ENCODE peak calls at places on chromosomes 4 and X, in ten cellular contexts. One of them, this sample, is unnamed.

GRCh38 chr4:41050116-41050515 is 164.2 kb downstream of the APBB2 start:
- DNase-seq in glomerular endothelial cell: no peak
- DNase-seq in activated T-helper 9 cell treated with anti-CD3 and anti-CD28 coated beads, Interleukin-2, amount 50 U/mL, for 16 hours: no peak
- DNase-seq in hypothalamus: no peak
- DNase-seq in NCI-H1092: no peak
- DNase-seq in activated T-cell treated with anti-CD3 and anti-CD28 coated beads, Interleukin-2, amount 50 U/mL, for 72 hours: no peak
- DNase-seq in PC-9: no peak
- DNase-seq in pons: no peak
- DNase-seq in upper lobe of right lung: no peak
- DNase-seq in left ventricle myocardium inferior: no peak
- DNase-seq in this sample: no peak

GRCh38 chr4:182680196-182680771 is 236.9 kb downstream of the DCTD start:
- DNase-seq in PC-9: no peak
- DNase-seq in NCI-H1092: no peak
- DNase-seq in activated T-helper 9 cell treated with anti-CD3 and anti-CD28 coated beads, Interleukin-2, amount 50 U/mL, for 16 hours: no peak
- DNase-seq in upper lobe of right lung: no peak
- DNase-seq in left ventricle myocardium inferior: peak
- DNase-seq in glomerular endothelial cell: no peak
- DNase-seq in pons: peak
- DNase-seq in hypothalamus: peak
- DNase-seq in activated T-cell treated with anti-CD3 and anti-CD28 coated beads, Interleukin-2, amount 50 U/mL, for 72 hours: no peak
- DNase-seq in this sample: no peak

GRCh38 chr4:30770049-30770549 is 49.9 kb downstream of the PCDH7 start:
- DNase-seq in upper lobe of right lung: no peak
- DNase-seq in PC-9: peak
- DNase-seq in activated T-cell treated with anti-CD3 and anti-CD28 coated beads, Interleukin-2, amount 50 U/mL, for 72 hours: no peak
- DNase-seq in glomerular endothelial cell: peak
- DNase-seq in left ventricle myocardium inferior: no peak
- DNase-seq in activated T-helper 9 cell treated with anti-CD3 and anti-CD28 coated beads, Interleukin-2, amount 50 U/mL, for 16 hours: no peak
- DNase-seq in NCI-H1092: no peak
- DNase-seq in hypothalamus: no peak
- DNase-seq in pons: no peak
- DNase-seq in this sample: no peak

GRCh38 chrX:54413753-54414152 is 26.5 kb upstream of the TSR2 start:
- DNase-seq in activated T-helper 9 cell treated with anti-CD3 and anti-CD28 coated beads, Interleukin-2, amount 50 U/mL, for 16 hours: no peak
- DNase-seq in upper lobe of right lung: no peak
- DNase-seq in left ventricle myocardium inferior: no peak
- DNase-seq in activated T-cell treated with anti-CD3 and anti-CD28 coated beads, Interleukin-2, amount 50 U/mL, for 72 hours: no peak
- DNase-seq in NCI-H1092: no peak
- DNase-seq in glomerular endothelial cell: no peak
- DNase-seq in PC-9: no peak
- DNase-seq in hypothalamus: no peak
- DNase-seq in pons: no peak
- DNase-seq in this sample: no peak

GRCh38 chr4:7358100-7358735 is 76.5 kb downstream of the PSAPL1 start:
- DNase-seq in hypothalamus: peak
- DNase-seq in pons: peak
- DNase-seq in upper lobe of right lung: peak
- DNase-seq in left ventricle myocardium inferior: peak
- DNase-seq in NCI-H1092: no peak
- DNase-seq in activated T-cell treated with anti-CD3 and anti-CD28 coated beads, Interleukin-2, amount 50 U/mL, for 72 hours: no peak
- DNase-seq in activated T-helper 9 cell treated with anti-CD3 and anti-CD28 coated beads, Interleukin-2, amount 50 U/mL, for 16 hours: no peak
- DNase-seq in PC-9: peak
- DNase-seq in glomerular endothelial cell: no peak
- DNase-seq in this sample: peak

GRCh38 chrX:119753639-119754257 is 4.6 kb upstream of the SOWAHD start:
- DNase-seq in hypothalamus: no peak
- DNase-seq in activated T-cell treated with anti-CD3 and anti-CD28 coated beads, Interleukin-2, amount 50 U/mL, for 72 hours: peak
- DNase-seq in activated T-helper 9 cell treated with anti-CD3 and anti-CD28 coated beads, Interleukin-2, amount 50 U/mL, for 16 hours: no peak
- DNase-seq in glomerular endothelial cell: peak
- DNase-seq in PC-9: peak
- DNase-seq in upper lobe of right lung: no peak
- DNase-seq in NCI-H1092: peak
- DNase-seq in left ventricle myocardium inferior: no peak
- DNase-seq in pons: peak
- DNase-seq in this sample: peak

GRCh38 chr4:21827575-21827974 is 121.0 kb downstream of the KCNIP4 start:
- DNase-seq in left ventricle myocardium inferior: no peak
- DNase-seq in activated T-cell treated with anti-CD3 and anti-CD28 coated beads, Interleukin-2, amount 50 U/mL, for 72 hours: no peak
- DNase-seq in glomerular endothelial cell: no peak
- DNase-seq in NCI-H1092: no peak
- DNase-seq in pons: no peak
- DNase-seq in upper lobe of right lung: no peak
- DNase-seq in PC-9: no peak
- DNase-seq in hypothalamus: no peak
- DNase-seq in activated T-helper 9 cell treated with anti-CD3 and anti-CD28 coated beads, Interleukin-2, amount 50 U/mL, for 16 hours: no peak
- DNase-seq in this sample: no peak

GRCh38 chrX:311156-312129 is 7.2 kb downstream of the GTPBP6 start:
- DNase-seq in PC-9: no peak
- DNase-seq in glomerular endothelial cell: no peak
- DNase-seq in NCI-H1092: no peak
- DNase-seq in left ventricle myocardium inferior: no peak
- DNase-seq in activated T-helper 9 cell treated with anti-CD3 and anti-CD28 coated beads, Interleukin-2, amount 50 U/mL, for 16 hours: no peak
- DNase-seq in upper lobe of right lung: peak
- DNase-seq in activated T-cell treated with anti-CD3 and anti-CD28 coated beads, Interleukin-2, amount 50 U/mL, for 72 hours: no peak
- DNase-seq in hypothalamus: no peak
- DNase-seq in pons: no peak
- DNase-seq in this sample: no peak

GRCh38 chr4:24770111-24770584 is 25.2 kb upstream of the SOD3 start:
- DNase-seq in hypothalamus: no peak
- DNase-seq in activated T-helper 9 cell treated with anti-CD3 and anti-CD28 coated beads, Interleukin-2, amount 50 U/mL, for 16 hours: no peak
- DNase-seq in upper lobe of right lung: no peak
- DNase-seq in activated T-cell treated with anti-CD3 and anti-CD28 coated beads, Interleukin-2, amount 50 U/mL, for 72 hours: peak
- DNase-seq in NCI-H1092: no peak
- DNase-seq in pons: no peak
- DNase-seq in left ventricle myocardium inferior: no peak
- DNase-seq in PC-9: peak
- DNase-seq in glomerular endothelial cell: peak
- DNase-seq in this sample: no peak

GRCh38 chrX:45006002-45006800 is 133.2 kb downstream of the KDM6A start:
- DNase-seq in left ventricle myocardium inferior: no peak
- DNase-seq in pons: no peak
- DNase-seq in hypothalamus: no peak
- DNase-seq in NCI-H1092: no peak
- DNase-seq in activated T-cell treated with anti-CD3 and anti-CD28 coated beads, Interleukin-2, amount 50 U/mL, for 72 hours: peak
- DNase-seq in glomerular endothelial cell: no peak
- DNase-seq in upper lobe of right lung: no peak
- DNase-seq in activated T-helper 9 cell treated with anti-CD3 and anti-CD28 coated beads, Interleukin-2, amount 50 U/mL, for 16 hours: no peak
- DNase-seq in PC-9: no peak
- DNase-seq in this sample: no peak

GRCh38 chrX:131845201-131845600 is 177.9 kb upstream of the STK26 start:
- DNase-seq in upper lobe of right lung: no peak
- DNase-seq in PC-9: no peak
- DNase-seq in glomerular endothelial cell: no peak
- DNase-seq in hypothalamus: no peak
- DNase-seq in activated T-cell treated with anti-CD3 and anti-CD28 coated beads, Interleukin-2, amount 50 U/mL, for 72 hours: no peak
- DNase-seq in left ventricle myocardium inferior: no peak
- DNase-seq in pons: no peak
- DNase-seq in NCI-H1092: no peak
- DNase-seq in activated T-helper 9 cell treated with anti-CD3 and anti-CD28 coated beads, Interleukin-2, amount 50 U/mL, for 16 hours: no peak
- DNase-seq in this sample: no peak

GRCh38 chr4:3465698-3466671 is 2.9 kb downstream of the DOK7 start:
- DNase-seq in PC-9: no peak
- DNase-seq in glomerular endothelial cell: no peak
- DNase-seq in activated T-helper 9 cell treated with anti-CD3 and anti-CD28 coated beads, Interleukin-2, amount 50 U/mL, for 16 hours: no peak
- DNase-seq in pons: no peak
- DNase-seq in activated T-cell treated with anti-CD3 and anti-CD28 coated beads, Interleukin-2, amount 50 U/mL, for 72 hours: no peak
- DNase-seq in left ventricle myocardium inferior: peak
- DNase-seq in hypothalamus: no peak
- DNase-seq in NCI-H1092: no peak
- DNase-seq in upper lobe of right lung: no peak
- DNase-seq in this sample: no peak

GRCh38 chrX:9890541-9891200 is 76.5 kb upstream of the CLDN34 start:
- DNase-seq in pons: no peak
- DNase-seq in activated T-cell treated with anti-CD3 and anti-CD28 coated beads, Interleukin-2, amount 50 U/mL, for 72 hours: no peak
- DNase-seq in NCI-H1092: no peak
- DNase-seq in hypothalamus: no peak
- DNase-seq in PC-9: no peak
- DNase-seq in activated T-helper 9 cell treated with anti-CD3 and anti-CD28 coated beads, Interleukin-2, amount 50 U/mL, for 16 hours: no peak
- DNase-seq in glomerular endothelial cell: no peak
- DNase-seq in left ventricle myocardium inferior: no peak
- DNase-seq in upper lobe of right lung: no peak
- DNase-seq in this sample: no peak

GRCh38 chr4:111268769-111269414 is 646.0 kb upstream of the PITX2 start:
- DNase-seq in upper lobe of right lung: no peak
- DNase-seq in NCI-H1092: no peak
- DNase-seq in hypothalamus: no peak
- DNase-seq in left ventricle myocardium inferior: no peak
- DNase-seq in pons: no peak
- DNase-seq in activated T-cell treated with anti-CD3 and anti-CD28 coated beads, Interleukin-2, amount 50 U/mL, for 72 hours: no peak
- DNase-seq in PC-9: no peak
- DNase-seq in activated T-helper 9 cell treated with anti-CD3 and anti-CD28 coated beads, Interleukin-2, amount 50 U/mL, for 16 hours: no peak
- DNase-seq in glomerular endothelial cell: no peak
- DNase-seq in this sample: no peak

GRCh38 chr4:156545003-156545785 is 426.4 kb downstream of the PDGFC start:
- DNase-seq in upper lobe of right lung: no peak
- DNase-seq in pons: peak
- DNase-seq in hypothalamus: no peak
- DNase-seq in PC-9: no peak
- DNase-seq in glomerular endothelial cell: no peak
- DNase-seq in NCI-H1092: no peak
- DNase-seq in activated T-helper 9 cell treated with anti-CD3 and anti-CD28 coated beads, Interleukin-2, amount 50 U/mL, for 16 hours: no peak
- DNase-seq in left ventricle myocardium inferior: no peak
- DNase-seq in activated T-cell treated with anti-CD3 and anti-CD28 coated beads, Interleukin-2, amount 50 U/mL, for 72 hours: no peak
- DNase-seq in this sample: no peak

GRCh38 chrX:47078129-47079043 is at the start of gene RGN:
- DNase-seq in activated T-helper 9 cell treated with anti-CD3 and anti-CD28 coated beads, Interleukin-2, amount 50 U/mL, for 16 hours: no peak
- DNase-seq in NCI-H1092: no peak
- DNase-seq in upper lobe of right lung: peak
- DNase-seq in glomerular endothelial cell: no peak
- DNase-seq in hypothalamus: no peak
- DNase-seq in activated T-cell treated with anti-CD3 and anti-CD28 coated beads, Interleukin-2, amount 50 U/mL, for 72 hours: no peak
- DNase-seq in pons: no peak
- DNase-seq in PC-9: no peak
- DNase-seq in left ventricle myocardium inferior: peak
- DNase-seq in this sample: no peak

GRCh38 chr4:53043900-53044650 is 182.0 kb downstream of the RASL11B start:
- DNase-seq in PC-9: no peak
- DNase-seq in glomerular endothelial cell: no peak
- DNase-seq in NCI-H1092: no peak
- DNase-seq in activated T-helper 9 cell treated with anti-CD3 and anti-CD28 coated beads, Interleukin-2, amount 50 U/mL, for 16 hours: no peak
- DNase-seq in left ventricle myocardium inferior: no peak
- DNase-seq in hypothalamus: no peak
- DNase-seq in upper lobe of right lung: no peak
- DNase-seq in activated T-cell treated with anti-CD3 and anti-CD28 coated beads, Interleukin-2, amount 50 U/mL, for 72 hours: no peak
- DNase-seq in pons: no peak
- DNase-seq in this sample: no peak

GRCh38 chrX:84182521-84182920 is 5.5 kb downstream of the RPS6KA6 start:
- DNase-seq in left ventricle myocardium inferior: no peak
- DNase-seq in upper lobe of right lung: no peak
- DNase-seq in glomerular endothelial cell: no peak
- DNase-seq in PC-9: no peak
- DNase-seq in activated T-cell treated with anti-CD3 and anti-CD28 coated beads, Interleukin-2, amount 50 U/mL, for 72 hours: no peak
- DNase-seq in pons: no peak
- DNase-seq in activated T-helper 9 cell treated with anti-CD3 and anti-CD28 coated beads, Interleukin-2, amount 50 U/mL, for 16 hours: no peak
- DNase-seq in NCI-H1092: no peak
- DNase-seq in hypothalamus: no peak
- DNase-seq in this sample: no peak

GRCh38 chr4:1277667-1278335 is 11.9 kb upstream of the MAEA start:
- DNase-seq in glomerular endothelial cell: no peak
- DNase-seq in PC-9: no peak
- DNase-seq in pons: no peak
- DNase-seq in upper lobe of right lung: no peak
- DNase-seq in activated T-cell treated with anti-CD3 and anti-CD28 coated beads, Interleukin-2, amount 50 U/mL, for 72 hours: no peak
- DNase-seq in NCI-H1092: no peak
- DNase-seq in activated T-helper 9 cell treated with anti-CD3 and anti-CD28 coated beads, Interleukin-2, amount 50 U/mL, for 16 hours: no peak
- DNase-seq in left ventricle myocardium inferior: no peak
- DNase-seq in hypothalamus: no peak
- DNase-seq in this sample: no peak

GRCh38 chrX:1221296-1221845 is 8.9 kb upstream of the CRLF2 start:
- DNase-seq in glomerular endothelial cell: no peak
- DNase-seq in NCI-H1092: no peak
- DNase-seq in pons: no peak
- DNase-seq in activated T-helper 9 cell treated with anti-CD3 and anti-CD28 coated beads, Interleukin-2, amount 50 U/mL, for 16 hours: no peak
- DNase-seq in PC-9: no peak
- DNase-seq in upper lobe of right lung: no peak
- DNase-seq in activated T-cell treated with anti-CD3 and anti-CD28 coated beads, Interleukin-2, amount 50 U/mL, for 72 hours: no peak
- DNase-seq in hypothalamus: no peak
- DNase-seq in left ventricle myocardium inferior: no peak
- DNase-seq in this sample: no peak

GRCh38 chr4:127995776-127996175 is 30.6 kb downstream of the ABHD18 start:
- DNase-seq in activated T-cell treated with anti-CD3 and anti-CD28 coated beads, Interleukin-2, amount 50 U/mL, for 72 hours: no peak
- DNase-seq in upper lobe of right lung: no peak
- DNase-seq in left ventricle myocardium inferior: no peak
- DNase-seq in activated T-helper 9 cell treated with anti-CD3 and anti-CD28 coated beads, Interleukin-2, amount 50 U/mL, for 16 hours: no peak
- DNase-seq in hypothalamus: no peak
- DNase-seq in pons: no peak
- DNase-seq in PC-9: peak
- DNase-seq in NCI-H1092: no peak
- DNase-seq in glomerular endothelial cell: no peak
- DNase-seq in this sample: no peak

GRCh38 chr4:1206299-1207156 is 34.1 kb upstream of the SPON2 start:
- DNase-seq in activated T-cell treated with anti-CD3 and anti-CD28 coated beads, Interleukin-2, amount 50 U/mL, for 72 hours: no peak
- DNase-seq in left ventricle myocardium inferior: no peak
- DNase-seq in activated T-helper 9 cell treated with anti-CD3 and anti-CD28 coated beads, Interleukin-2, amount 50 U/mL, for 16 hours: no peak
- DNase-seq in glomerular endothelial cell: no peak
- DNase-seq in hypothalamus: no peak
- DNase-seq in upper lobe of right lung: no peak
- DNase-seq in pons: no peak
- DNase-seq in NCI-H1092: no peak
- DNase-seq in PC-9: no peak
- DNase-seq in this sample: no peak

GRCh38 chr4:20044502-20044911 is 207.2 kb upstream of the SLIT2 start:
- DNase-seq in activated T-helper 9 cell treated with anti-CD3 and anti-CD28 coated beads, Interleukin-2, amount 50 U/mL, for 16 hours: no peak
- DNase-seq in left ventricle myocardium inferior: no peak
- DNase-seq in hypothalamus: no peak
- DNase-seq in upper lobe of right lung: no peak
- DNase-seq in pons: no peak
- DNase-seq in PC-9: no peak
- DNase-seq in glomerular endothelial cell: no peak
- DNase-seq in NCI-H1092: no peak
- DNase-seq in activated T-cell treated with anti-CD3 and anti-CD28 coated beads, Interleukin-2, amount 50 U/mL, for 72 hours: no peak
- DNase-seq in this sample: no peak

GRCh38 chr4:169150806-169151205 is 120.0 kb downstream of the SH3RF1 start:
- DNase-seq in upper lobe of right lung: no peak
- DNase-seq in hypothalamus: no peak
- DNase-seq in glomerular endothelial cell: no peak
- DNase-seq in activated T-helper 9 cell treated with anti-CD3 and anti-CD28 coated beads, Interleukin-2, amount 50 U/mL, for 16 hours: no peak
- DNase-seq in PC-9: no peak
- DNase-seq in activated T-cell treated with anti-CD3 and anti-CD28 coated beads, Interleukin-2, amount 50 U/mL, for 72 hours: no peak
- DNase-seq in left ventricle myocardium inferior: no peak
- DNase-seq in NCI-H1092: no peak
- DNase-seq in pons: no peak
- DNase-seq in this sample: no peak

GRCh38 chr4:184617611-184618196 is 31.5 kb downstream of the CASP3 start:
- DNase-seq in NCI-H1092: no peak
- DNase-seq in left ventricle myocardium inferior: no peak
- DNase-seq in PC-9: no peak
- DNase-seq in pons: no peak
- DNase-seq in hypothalamus: no peak
- DNase-seq in activated T-cell treated with anti-CD3 and anti-CD28 coated beads, Interleukin-2, amount 50 U/mL, for 72 hours: no peak
- DNase-seq in upper lobe of right lung: no peak
- DNase-seq in activated T-helper 9 cell treated with anti-CD3 and anti-CD28 coated beads, Interleukin-2, amount 50 U/mL, for 16 hours: no peak
- DNase-seq in glomerular endothelial cell: no peak
- DNase-seq in this sample: no peak

GRCh38 chr4:166174717-166175510 is 301.9 kb downstream of the TLL1 start:
- DNase-seq in activated T-helper 9 cell treated with anti-CD3 and anti-CD28 coated beads, Interleukin-2, amount 50 U/mL, for 16 hours: no peak
- DNase-seq in hypothalamus: no peak
- DNase-seq in left ventricle myocardium inferior: no peak
- DNase-seq in activated T-cell treated with anti-CD3 and anti-CD28 coated beads, Interleukin-2, amount 50 U/mL, for 72 hours: no peak
- DNase-seq in pons: no peak
- DNase-seq in NCI-H1092: no peak
- DNase-seq in PC-9: no peak
- DNase-seq in upper lobe of right lung: no peak
- DNase-seq in glomerular endothelial cell: peak
- DNase-seq in this sample: no peak